ENCODE peak calls at places on chromosomes 3 and 15, in ten cellular contexts. H, G, L, V, J, U, P, Y, W and D are unnamed samples.

GRCh38 chr3:12556243-12556722 is 604 bp upstream of the MKRN2 start:
- DNase-seq in L (peak; percentile 74), Y (no peak), J (no peak), V (no peak), W (no peak), U (no peak), P (no peak), G (no peak), H (no peak), D (no peak)

GRCh38 chr3:134458451-134458850 is 27.3 kb downstream of the ANAPC13 start:
- DNase-seq in H (no peak), W (no peak), G (no peak), U (no peak), Y (no peak), V (no peak), J (no peak), P (no peak), L (no peak), D (no peak)

GRCh38 chr3:64011685-64012084 is 11.6 kb downstream of the PSMD6 start:
- DNase-seq in V (no peak), H (no peak), L (no peak), W (peak; percentile 57), J (no peak), U (no peak), G (peak; percentile 80), P (peak; percentile 72), Y (peak; percentile 72), D (peak; percentile 50)

GRCh38 chr3:52350436-52350835 is 34.3 kb downstream of the DNAH1 start:
- DNase-seq in W (no peak), P (no peak), H (no peak), U (no peak), G (no peak), L (no peak), J (no peak), V (no peak), Y (no peak), D (no peak)

GRCh38 chr15:93028632-93029612 is 60.1 kb downstream of the RGMA start:
- DNase-seq in W (peak; percentile 98), U (no peak), J (peak; percentile 84), H (peak; percentile 94), L (peak; percentile 96), P (peak; percentile 94), Y (peak; percentile 97), G (peak; percentile 95), V (peak; percentile 75), D (peak; percentile 96)

GRCh38 chr3:59374812-59375211 is 325.0 kb upstream of the CFAP20DC start:
- DNase-seq in W (no peak), L (no peak), P (no peak), Y (no peak), U (peak; percentile 81), G (no peak), J (no peak), H (no peak), V (no peak), D (no peak)

GRCh38 chr3:82558081-82558480 is 796.6 kb upstream of the GBE1 start:
- DNase-seq in L (no peak), H (no peak), W (no peak), U (no peak), Y (no peak), P (no peak), G (no peak), J (no peak), V (no peak), D (no peak)

GRCh38 chr15:57915827-57916531 is 149.5 kb downstream of the ALDH1A2 start:
- DNase-seq in H (no peak), W (no peak), G (no peak), Y (no peak), J (no peak), P (no peak), U (no peak), L (no peak), V (no peak), D (no peak)

GRCh38 chr3:182478369-182478768 is 314.9 kb upstream of the ATP11B start:
- DNase-seq in G (no peak), V (no peak), J (no peak), U (no peak), L (no peak), Y (no peak), W (no peak), H (no peak), P (no peak), D (no peak)

GRCh38 chr3:182482692-182483091 is 310.6 kb upstream of the ATP11B start:
- DNase-seq in V (no peak), U (no peak), H (no peak), P (no peak), G (no peak), W (no peak), J (no peak), Y (no peak), L (no peak), D (no peak)

GRCh38 chr3:182484184-182484583 is 309.1 kb upstream of the ATP11B start:
- DNase-seq in P (no peak), U (no peak), Y (no peak), W (no peak), L (no peak), V (no peak), J (no peak), G (no peak), H (no peak), D (no peak)

GRCh38 chr3:182479766-182480336 is 313.5 kb upstream of the ATP11B start:
- DNase-seq in G (no peak), H (no peak), W (no peak), L (no peak), P (no peak), U (no peak), V (no peak), J (no peak), Y (no peak), D (no peak)

DNA sequence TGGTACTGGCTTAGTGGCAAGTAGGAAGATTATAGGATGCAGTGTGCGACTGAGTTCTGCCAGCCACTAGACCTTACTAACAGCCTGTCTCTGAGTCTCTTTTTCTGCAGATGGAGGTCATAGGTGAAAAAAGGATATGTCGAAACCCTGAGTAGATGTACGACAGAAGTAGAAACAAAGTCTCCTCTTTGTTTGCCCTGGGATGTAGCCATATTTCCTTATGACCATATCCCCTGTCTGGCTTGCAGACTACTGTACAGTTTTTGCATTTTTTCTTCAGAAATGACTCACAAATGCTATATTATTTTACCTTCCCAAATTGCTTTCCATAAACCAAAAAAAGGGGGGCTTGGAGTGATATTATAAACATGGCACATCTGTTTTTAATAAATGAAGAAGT is 314.0 kb upstream of the ATP11B start:
- DNase-seq in W (no peak), H (no peak), G (no peak), U (no peak), Y (no peak), P (no peak), J (no peak), V (no peak), L (no peak), D (no peak)
- H3K4me3 ChIP-seq in W (no peak overlapping the region), H (no peak overlapping the region), G (no peak overlapping the region), U (no peak overlapping the region), Y (no peak overlapping the region), P (no peak overlapping the region), J (no peak overlapping the region), V (no peak overlapping the region), L (no peak overlapping the region), D (no peak overlapping the region)

GRCh38 chr3:45032113-45032512 is 6.0 kb downstream of the CLEC3B start:
- DNase-seq in V (no peak), P (no peak), Y (no peak), W (no peak), U (no peak), J (no peak), H (no peak), L (no peak), G (no peak), D (no peak)

GRCh38 chr3:45034612-45035252 is 8.6 kb downstream of the CLEC3B start:
- DNase-seq in P (no peak), W (no peak), V (peak; percentile 95), J (peak; percentile 71), L (peak; percentile 93), Y (no peak), G (no peak), H (peak; percentile 85), U (peak; percentile 28), D (no peak)

GRCh38 chr3:45038096-45038455 is 12.0 kb downstream of the CLEC3B start:
- DNase-seq in P (peak; percentile 41), U (no peak), V (no peak), Y (no peak), H (no peak), W (no peak), J (no peak), G (peak; percentile 57), L (no peak), D (no peak)

GRCh38 chr3:45033799-45034198 is 7.7 kb downstream of the CLEC3B start:
- DNase-seq in Y (no peak), P (no peak), H (no peak), V (no peak), U (no peak), J (no peak), L (no peak), G (no peak), W (no peak), D (no peak)

GRCh38 chr3:45035441-45036301 is 9.6 kb downstream of the CLEC3B start:
- DNase-seq in Y (no peak), W (no peak), U (no peak), H (peak; percentile 84), J (no peak), G (peak; percentile 39), V (peak; percentile 43), L (peak; percentile 91), P (no peak), D (no peak)
- TF ChIP-seq CTCF in Y (no peak), W (peak; percentile 2), U (no peak), H (no peak), J (no peak), G (peak; percentile 2), V (no peak), L (no peak), P (no peak), D (no peak)

DNA sequence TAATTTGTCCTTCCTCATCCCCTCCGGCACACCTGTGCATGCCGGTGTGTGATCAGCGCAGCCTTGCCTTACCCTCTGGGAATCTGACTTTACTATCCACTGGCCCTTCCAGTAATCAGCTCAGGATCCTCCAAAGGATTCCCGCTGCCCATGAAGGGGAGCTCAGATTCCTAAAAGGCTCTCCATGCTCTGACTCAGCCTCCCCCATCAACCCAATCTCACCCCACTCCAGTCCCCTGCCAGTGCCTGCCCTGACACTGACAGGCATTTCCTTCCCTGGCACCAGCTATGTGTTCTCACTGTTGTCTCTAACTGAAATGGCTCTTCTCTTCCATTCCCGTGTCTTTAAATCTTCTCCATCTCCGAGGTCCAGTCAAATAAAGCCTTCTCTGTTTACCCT is 7.3 kb upstream of the BCL2A1 start:
- DNase-seq in G (no peak), L (no peak), J (no peak), Y (no peak), H (no peak), W (no peak), V (no peak), U (no peak), P (no peak), D (no peak)
- H3K4me3 ChIP-seq in G (no peak overlapping the region), L (no peak overlapping the region), J (no peak overlapping the region), Y (no peak overlapping the region), H (no peak overlapping the region), W (no peak overlapping the region), V (no peak overlapping the region), U (peak overlapping the region; percentile 8), P (no peak overlapping the region), D (no peak overlapping the region)

GRCh38 chr3:181725033-181725775 is 13.5 kb downstream of the SOX2 start:
- DNase-seq in W (no peak), P (no peak), H (no peak), U (peak; percentile 31), G (no peak), Y (no peak), J (no peak), L (no peak), V (no peak), D (no peak)

GRCh38 chr3:181728470-181728869 is 16.7 kb downstream of the SOX2 start:
- DNase-seq in J (no peak), V (no peak), U (no peak), P (no peak), Y (no peak), H (no peak), G (no peak), W (no peak), L (no peak), D (no peak)

GRCh38 chr3:181725830-181726229 is 14.1 kb downstream of the SOX2 start:
- DNase-seq in P (no peak), J (no peak), G (no peak), Y (no peak), L (no peak), U (no peak), W (no peak), H (no peak), V (no peak), D (no peak)

GRCh38 chr3:181727122-181728036 is 15.7 kb downstream of the SOX2 start:
- DNase-seq in H (no peak), Y (peak; percentile 6), P (peak; percentile 26), U (peak; percentile 72), J (no peak), W (no peak), G (no peak), L (no peak), V (no peak), D (no peak)

GRCh38 chr3:181726351-181727121 is 14.8 kb downstream of the SOX2 start:
- DNase-seq in H (no peak), Y (no peak), J (no peak), W (no peak), U (peak; percentile 80), P (peak; percentile 29), V (no peak), L (no peak), G (peak; percentile 42), D (no peak)
- TF ChIP-seq CTCF in H (no peak), Y (no peak), J (no peak), W (no peak), U (peak; percentile 18), P (peak; percentile 31), V (no peak), L (no peak), G (no peak), D (no peak)